ENCODE peak calls at places on chromosomes 6 and 20, in eight cellular contexts. F is GM12865, H is fibroblast of pulmonary artery, V is fibroblast of mammary gland, P is astrocyte of the spinal cord, Q is PC-3, S is cardiac muscle cell, J is bronchial epithelial cell. C is an unnamed sample.

GRCh38 chr6:30837870-30838269 is 46.4 kb upstream of the DDR1 start:
- DNase-seq in F (no peak), H (no peak), V (no peak), P (no peak), Q (peak; percentile 32), S (no peak), J (no peak), C (no peak)

GRCh38 chr20:63454729-63455567 is 17.5 kb downstream of the KCNQ2 start:
- DNase-seq in F (no peak), H (no peak), V (no peak), P (no peak), Q (no peak), S (peak; percentile 40), J (no peak), C (peak; percentile 46)

GRCh38 chr6:6320901-6321300 is 439 bp upstream of the F13A1 start:
- DNase-seq in F (no peak), H (no peak), V (no peak), P (peak; percentile 17), Q (peak; percentile 85), S (no peak), J (peak; percentile 68), C (no peak)

GRCh38 chr6:96716221-96716620 is 121.1 kb downstream of the GPR63 start:
- DNase-seq in F (no peak), H (no peak), V (no peak), P (no peak), Q (no peak), S (no peak), J (no peak), C (peak; percentile 57)

GRCh38 chr20:32359633-32360332 is 1.7 kb downstream of the ASXL1 start:
- DNase-seq in F (peak; percentile 40), H (peak; percentile 50), V (no peak), P (peak; percentile 32), Q (no peak), S (peak; percentile 45), J (peak; percentile 35), C (no peak)

GRCh38 chr6:166046232-166046631 is 121.4 kb downstream of the TBXT start:
- DNase-seq in F (no peak), H (peak; percentile 93), V (peak; percentile 91), P (peak; percentile 96), Q (peak; percentile 16), S (peak; percentile 86), J (peak; percentile 40), C (no peak)

GRCh38 chr6:11380549-11380948 is 148.1 kb upstream of the NEDD9 start:
- DNase-seq in F (no peak), H (no peak), V (no peak), P (no peak), Q (no peak), S (no peak), J (no peak), C (no peak)

GRCh38 chr6:83221886-83222479 is 28.8 kb downstream of the RWDD2A start:
- DNase-seq in F (peak; percentile 49), H (peak; percentile 73), V (peak; percentile 60), P (peak; percentile 61), Q (peak; percentile 57), S (peak; percentile 67), J (peak; percentile 52), C (no peak)

GRCh38 chr6:161238076-161238869 is 35.6 kb downstream of the AGPAT4 start:
- DNase-seq in F (no peak), H (peak; percentile 26), V (peak; percentile 44), P (peak; percentile 50), Q (no peak), S (no peak), J (no peak), C (no peak)

GRCh38 chr6:148700713-148701392 is 46.0 kb upstream of the UST start:
- DNase-seq in F (peak; percentile 48), H (peak; percentile 78), V (peak; percentile 70), P (peak; percentile 48), Q (peak; percentile 39), S (peak; percentile 64), J (peak; percentile 37), C (no peak)

GRCh38 chr20:62342910-62343309 is 24.2 kb downstream of the LAMA5 start:
- DNase-seq in F (no peak), H (no peak), V (no peak), P (no peak), Q (no peak), S (no peak), J (no peak), C (no peak)

GRCh38 chr20:59455392-59456341 is 148.7 kb upstream of the PHACTR3 start:
- DNase-seq in F (peak; percentile 3), H (peak; percentile 13), V (peak; percentile 4), P (no peak), Q (peak; percentile 48), S (peak; percentile 21), J (peak; percentile 2), C (peak; percentile 16)

GRCh38 chr6:34745277-34746103 is 11.8 kb upstream of the SNRPC start:
- DNase-seq in F (no peak), H (peak; percentile 51), V (no peak), P (no peak), Q (peak; percentile 69), S (peak; percentile 62), J (peak; percentile 93), C (no peak)

GRCh38 chr6:391559-392440 is at the start of gene IRF4:
- DNase-seq in F (peak; percentile 91), H (no peak), V (peak; percentile 9), P (no peak), Q (no peak), S (no peak), J (no peak), C (no peak)

GRCh38 chr6:158799051-158799792 is 19.9 kb downstream of the EZR start:
- DNase-seq in F (no peak), H (peak; percentile 59), V (peak; percentile 33), P (peak; percentile 46), Q (peak; percentile 58), S (peak; percentile 50), J (peak; percentile 62), C (no peak)

GRCh38 chr6:156487877-156488276 is 289.3 kb upstream of the ARID1B start:
- DNase-seq in F (no peak), H (no peak), V (no peak), P (no peak), Q (no peak), S (no peak), J (no peak), C (no peak)

GRCh38 chr6:5094327-5094726 is 9.2 kb downstream of the PPP1R3G start:
- DNase-seq in F (no peak), H (peak; percentile 84), V (peak; percentile 96), P (peak; percentile 94), Q (peak; percentile 76), S (peak; percentile 85), J (peak; percentile 62), C (no peak)

GRCh38 chr6:27591660-27592059 is 118.8 kb upstream of the ZNF184 start:
- DNase-seq in F (peak; percentile 75), H (peak; percentile 36), V (peak; percentile 72), P (peak; percentile 49), Q (peak; percentile 60), S (peak; percentile 33), J (peak; percentile 67), C (no peak)

GRCh38 chr6:11654876-11655275 is 117.3 kb downstream of the TMEM170B start:
- DNase-seq in F (no peak), H (peak; percentile 43), V (no peak), P (peak; percentile 70), Q (no peak), S (peak; percentile 32), J (no peak), C (no peak)

GRCh38 chr6:79604583-79605037 is 26.5 kb upstream of the SH3BGRL2 start:
- DNase-seq in F (no peak), H (peak; percentile 33), V (peak; percentile 31), P (peak; percentile 76), Q (no peak), S (peak; percentile 35), J (peak; percentile 12), C (no peak)

GRCh38 chr6:70398783-70399730 is 14.3 kb upstream of the FAM135A start:
- DNase-seq in F (no peak), H (peak; percentile 43), V (peak; percentile 42), P (peak; percentile 62), Q (peak; percentile 89), S (peak; percentile 26), J (peak; percentile 99), C (no peak)

GRCh38 chr20:57395111-57395959 is 4.1 kb downstream of the RBM38 start:
- DNase-seq in F (no peak), H (peak; percentile 68), V (peak; percentile 51), P (peak; percentile 84), Q (no peak), S (peak; percentile 62), J (peak; percentile 53), C (no peak)

GRCh38 chr6:33632603-33633039 is 11.5 kb downstream of the ITPR3 start:
- DNase-seq in F (peak; percentile 62), H (peak; percentile 48), V (peak; percentile 45), P (no peak), Q (peak; percentile 64), S (peak; percentile 50), J (peak; percentile 54), C (peak; percentile 88)
- H3K4me3 ChIP-seq in F (no peak overlapping the region), H (no peak overlapping the region), V (no peak overlapping the region), P (no peak overlapping the region), Q (peak overlapping the region; percentile 64), S (no peak overlapping the region), J (peak overlapping the region; percentile 40), C (no peak overlapping the region)

DNA sequence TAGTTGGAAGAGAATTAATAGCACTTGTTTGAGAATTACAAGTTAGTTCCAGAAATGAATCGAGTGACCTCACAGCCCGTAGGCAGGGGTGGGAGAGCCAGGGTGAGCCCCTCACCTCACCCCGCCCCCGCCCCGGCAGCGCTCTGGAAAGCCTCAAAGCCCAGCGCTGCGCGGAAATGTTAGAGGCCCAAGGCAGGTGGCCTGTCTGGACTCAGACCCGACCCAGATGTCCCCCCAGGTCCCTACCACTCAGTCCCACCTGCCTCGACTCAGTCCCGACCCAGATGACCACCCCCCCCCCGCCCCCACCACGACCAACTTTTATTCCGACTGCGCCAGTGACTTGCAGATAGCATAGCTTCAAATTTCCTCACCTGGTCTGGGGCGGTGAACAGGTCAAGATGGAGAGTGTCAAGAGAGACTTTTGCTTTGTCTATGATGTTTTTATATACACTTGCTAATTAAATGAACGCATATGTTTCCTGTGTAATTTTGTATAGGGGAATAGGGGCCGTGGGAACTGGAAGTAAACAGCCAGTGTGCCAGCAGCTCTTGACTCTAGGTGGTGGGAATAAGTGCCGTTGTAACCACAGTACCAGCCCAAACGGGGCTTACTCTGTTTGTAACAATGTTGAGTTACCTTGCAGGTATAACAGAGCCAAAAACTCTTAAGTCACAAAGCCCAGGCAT is 1.2 kb upstream of the PXDC1 start:
- DNase-seq in F (no peak), H (no peak), V (no peak), P (no peak), Q (no peak), S (no peak), J (peak; percentile 3), C (no peak)
- TF ChIP-seq CTCF in F (no peak), H (no peak), V (no peak), P (no peak), Q (no peak), S (no peak), J (no peak), C (no peak)

GRCh38 chr20:51449498-51450220 is 92.9 kb downstream of the NFATC2 start:
- DNase-seq in F (no peak), H (no peak), V (no peak), P (no peak), Q (no peak), S (no peak), J (no peak), C (no peak)
- H3K4me3 ChIP-seq in F (no peak overlapping the region), H (no peak overlapping the region), V (no peak overlapping the region), P (no peak overlapping the region), Q (no peak overlapping the region), S (no peak overlapping the region), J (no peak overlapping the region), C (no peak overlapping the region)

DNA sequence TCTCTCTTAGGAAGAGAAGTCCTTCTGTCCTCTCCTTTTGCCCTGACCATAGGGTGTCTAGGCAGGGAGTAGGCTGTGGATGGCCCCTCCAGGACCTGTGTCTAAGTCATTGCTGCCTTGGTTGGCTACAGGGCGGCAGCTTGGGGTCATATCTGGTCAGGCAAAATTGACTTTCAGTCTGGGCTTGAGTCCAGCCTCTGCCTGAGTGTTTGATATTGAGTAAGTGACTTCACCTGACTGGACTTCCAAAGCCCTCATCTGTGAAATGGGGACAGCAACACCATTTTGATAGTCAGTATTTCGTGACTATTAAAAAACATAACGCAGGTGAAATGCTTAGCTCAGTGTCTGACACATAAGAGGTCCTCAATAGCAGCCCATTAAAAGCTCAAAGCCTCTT is 4.6 kb downstream of the TGM3 start:
- DNase-seq in F (no peak), H (no peak), V (no peak), P (no peak), Q (no peak), S (peak; percentile 8), J (no peak), C (no peak)
- TF ChIP-seq CTCF in F (no peak), H (no peak), V (no peak), P (no peak), Q (no peak), S (no peak), J (no peak), C (no peak)

C was measured in WERI-Rb-1.